ENCODE peak calls at places on chromosome 1, in ten cellular contexts. One of them, this sample, is unnamed. For H3K27me3 and H3K36me3, the result is how much of the 10 kb centered on the place peaks cover.

GRCh38 chr1:76247261-76247852 is 172.8 kb downstream of the ST6GALNAC3 start:
- DNase-seq in SJSA1: no peak
- DNase-seq in tibial artery: no peak
- DNase-seq in sigmoid colon: no peak
- DNase-seq in body of pancreas: no peak
- DNase-seq in adrenal gland: no peak
- DNase-seq in right atrium auricular region: no peak
- DNase-seq in tibial nerve: no peak
- DNase-seq in mesendoderm: peak
- DNase-seq in Panc1: no peak
- DNase-seq in this sample: no peak

GRCh38 chr1:66373072-66373685 is 160.8 kb upstream of the SGIP1 start:
- DNase-seq in SJSA1: no peak
- DNase-seq in tibial artery: no peak
- DNase-seq in sigmoid colon: no peak
- DNase-seq in body of pancreas: no peak
- DNase-seq in adrenal gland: no peak
- DNase-seq in right atrium auricular region: no peak
- DNase-seq in tibial nerve: no peak
- DNase-seq in mesendoderm: no peak
- DNase-seq in Panc1: no peak
- DNase-seq in this sample: no peak

GRCh38 chr1:200428482-200429205 is 18.8 kb upstream of the ZNF281 start:
- DNase-seq in SJSA1: no peak
- DNase-seq in tibial artery: no peak
- DNase-seq in sigmoid colon: no peak
- DNase-seq in body of pancreas: no peak
- DNase-seq in adrenal gland: no peak
- DNase-seq in right atrium auricular region: no peak
- DNase-seq in tibial nerve: no peak
- DNase-seq in mesendoderm: no peak
- DNase-seq in Panc1: no peak
- DNase-seq in this sample: no peak

GRCh38 chr1:5686195-5686594 is 306.0 kb downstream of the NPHP4 start:
- DNase-seq in SJSA1: no peak
- DNase-seq in tibial artery: no peak
- DNase-seq in sigmoid colon: no peak
- DNase-seq in body of pancreas: no peak
- DNase-seq in adrenal gland: no peak
- DNase-seq in right atrium auricular region: no peak
- DNase-seq in tibial nerve: no peak
- DNase-seq in mesendoderm: no peak
- DNase-seq in Panc1: no peak
- DNase-seq in this sample: no peak

GRCh38 chr1:121587777-121588176 is 403.0 kb downstream of the SRGAP2C start:
- DNase-seq in SJSA1: no peak
- DNase-seq in tibial artery: no peak
- DNase-seq in sigmoid colon: no peak
- DNase-seq in body of pancreas: no peak
- DNase-seq in adrenal gland: no peak
- DNase-seq in right atrium auricular region: no peak
- DNase-seq in tibial nerve: no peak
- DNase-seq in mesendoderm: no peak
- DNase-seq in Panc1: peak
- DNase-seq in this sample: no peak

GRCh38 chr1:225349826-225350225 is 78.0 kb downstream of the LBR start:
- DNase-seq in SJSA1: no peak
- DNase-seq in tibial artery: no peak
- DNase-seq in sigmoid colon: no peak
- DNase-seq in body of pancreas: no peak
- DNase-seq in adrenal gland: no peak
- DNase-seq in right atrium auricular region: no peak
- DNase-seq in tibial nerve: no peak
- DNase-seq in mesendoderm: no peak
- DNase-seq in Panc1: no peak
- DNase-seq in this sample: no peak

GRCh38 chr1:9710037-9710436 is 58.5 kb downstream of the PIK3CD start:
- DNase-seq in SJSA1: no peak
- DNase-seq in tibial artery: no peak
- DNase-seq in sigmoid colon: no peak
- DNase-seq in body of pancreas: no peak
- DNase-seq in adrenal gland: no peak
- DNase-seq in right atrium auricular region: no peak
- DNase-seq in tibial nerve: no peak
- DNase-seq in mesendoderm: no peak
- DNase-seq in Panc1: no peak
- DNase-seq in this sample: no peak

GRCh38 chr1:215458084-215458483 is 109.0 kb upstream of the KCTD3 start:
- DNase-seq in SJSA1: no peak
- DNase-seq in tibial artery: no peak
- DNase-seq in sigmoid colon: no peak
- DNase-seq in body of pancreas: no peak
- DNase-seq in adrenal gland: no peak
- DNase-seq in right atrium auricular region: no peak
- DNase-seq in tibial nerve: no peak
- DNase-seq in mesendoderm: no peak
- DNase-seq in Panc1: no peak
- DNase-seq in this sample: no peak

GRCh38 chr1:7784492-7785071 is 491 bp downstream of the PER3 start:
- DNase-seq in SJSA1: peak
- DNase-seq in tibial artery: peak
- DNase-seq in sigmoid colon: peak
- DNase-seq in body of pancreas: peak
- DNase-seq in adrenal gland: peak
- DNase-seq in right atrium auricular region: no peak
- DNase-seq in tibial nerve: no peak
- DNase-seq in mesendoderm: no peak
- DNase-seq in Panc1: no peak
- DNase-seq in this sample: peak

GRCh38 chr1:111720977-111721670 is 18.1 kb downstream of the INKA2 start:
- DNase-seq in SJSA1: no peak
- DNase-seq in tibial artery: no peak
- DNase-seq in sigmoid colon: no peak
- DNase-seq in body of pancreas: no peak
- DNase-seq in adrenal gland: no peak
- DNase-seq in right atrium auricular region: no peak
- DNase-seq in tibial nerve: no peak
- DNase-seq in mesendoderm: no peak
- DNase-seq in Panc1: no peak
- DNase-seq in this sample: no peak

GRCh38 chr1:111723871-111724270 is 15.3 kb downstream of the INKA2 start:
- DNase-seq in SJSA1: no peak
- DNase-seq in tibial artery: no peak
- DNase-seq in sigmoid colon: no peak
- DNase-seq in body of pancreas: no peak
- DNase-seq in adrenal gland: no peak
- DNase-seq in right atrium auricular region: no peak
- DNase-seq in tibial nerve: no peak
- DNase-seq in mesendoderm: no peak
- DNase-seq in Panc1: no peak
- DNase-seq in this sample: no peak

GRCh38 chr1:111725192-111725591 is 14.0 kb downstream of the INKA2 start:
- DNase-seq in SJSA1: no peak
- DNase-seq in tibial artery: no peak
- DNase-seq in sigmoid colon: peak
- DNase-seq in body of pancreas: no peak
- DNase-seq in adrenal gland: no peak
- DNase-seq in right atrium auricular region: peak
- DNase-seq in tibial nerve: no peak
- DNase-seq in mesendoderm: peak
- DNase-seq in Panc1: no peak
- DNase-seq in this sample: no peak

GRCh38 chr1:111720274-111720976 is 18.8 kb downstream of the INKA2 start:
- DNase-seq in SJSA1: peak
- DNase-seq in tibial artery: no peak
- DNase-seq in sigmoid colon: no peak
- DNase-seq in body of pancreas: no peak
- DNase-seq in adrenal gland: no peak
- DNase-seq in right atrium auricular region: no peak
- DNase-seq in tibial nerve: no peak
- DNase-seq in mesendoderm: no peak
- DNase-seq in Panc1: no peak
- DNase-seq in this sample: no peak

DNA sequence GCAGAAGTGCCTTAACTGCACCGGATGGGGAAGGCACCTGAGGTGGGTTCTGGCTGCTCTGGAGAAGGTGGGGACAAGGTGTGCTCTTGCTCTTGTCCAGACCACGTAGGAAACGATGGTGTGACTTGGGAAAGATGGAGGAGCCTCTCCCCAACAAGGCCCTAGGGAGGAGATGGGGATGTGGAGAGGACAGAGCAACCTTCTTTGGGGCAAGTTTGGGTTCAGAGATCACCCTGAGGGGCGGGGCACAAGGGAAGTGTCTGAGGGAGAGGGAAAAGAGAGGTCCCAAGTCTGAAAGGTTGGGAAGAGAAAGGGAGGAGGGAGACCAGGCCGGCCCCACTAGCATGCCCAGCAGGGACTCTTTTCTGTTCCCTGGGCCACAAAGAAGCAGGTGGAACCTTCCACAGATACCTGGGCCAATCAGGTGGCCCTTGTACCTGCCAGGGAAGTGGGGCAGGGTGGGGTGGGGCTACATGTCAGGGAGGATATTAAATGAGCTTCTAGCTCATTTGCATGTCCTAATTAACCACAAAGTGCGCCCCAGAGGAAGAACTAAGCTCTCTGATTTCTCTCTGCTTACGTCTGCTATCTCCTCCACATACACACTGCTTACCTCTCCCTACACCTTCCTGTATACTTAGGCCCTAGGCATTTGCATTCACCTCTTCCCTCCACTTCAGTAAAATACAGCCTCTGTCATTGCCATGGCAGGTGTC is 15.9 kb downstream of the INKA2 start:
- DNase-seq in SJSA1: no peak
- DNase-seq in tibial artery: no peak
- DNase-seq in sigmoid colon: no peak
- DNase-seq in body of pancreas: no peak
- DNase-seq in adrenal gland: no peak
- DNase-seq in right atrium auricular region: peak
- DNase-seq in tibial nerve: no peak
- DNase-seq in mesendoderm: no peak
- DNase-seq in Panc1: no peak
- DNase-seq in this sample: no peak
- H3K27me3 ChIP-seq in SJSA1: under half
- H3K27me3 ChIP-seq in tibial artery: under half
- H3K27me3 ChIP-seq in sigmoid colon: under half
- H3K27me3 ChIP-seq in body of pancreas: under half
- H3K27me3 ChIP-seq in adrenal gland: under half
- H3K27me3 ChIP-seq in right atrium auricular region: under half
- H3K27me3 ChIP-seq in tibial nerve: under half
- H3K27me3 ChIP-seq in mesendoderm: under half
- H3K27me3 ChIP-seq in Panc1: under half
- H3K27me3 ChIP-seq in this sample: under half

GRCh38 chr1:36387141-36387949 is 1.6 kb upstream of the STK40 start:
- DNase-seq in SJSA1: peak
- DNase-seq in tibial artery: no peak
- DNase-seq in sigmoid colon: peak
- DNase-seq in body of pancreas: no peak
- DNase-seq in adrenal gland: no peak
- DNase-seq in right atrium auricular region: peak
- DNase-seq in tibial nerve: peak
- DNase-seq in mesendoderm: peak
- DNase-seq in Panc1: no peak
- DNase-seq in this sample: no peak
- H3K36me3 ChIP-seq in SJSA1: under half
- H3K36me3 ChIP-seq in tibial artery: under half
- H3K36me3 ChIP-seq in sigmoid colon: under half
- H3K36me3 ChIP-seq in body of pancreas: under half
- H3K36me3 ChIP-seq in adrenal gland: under half
- H3K36me3 ChIP-seq in right atrium auricular region: under half
- H3K36me3 ChIP-seq in tibial nerve: under half
- H3K36me3 ChIP-seq in mesendoderm: under half
- H3K36me3 ChIP-seq in Panc1: under half
- H3K36me3 ChIP-seq in this sample: under half

GRCh38 chr1:18309552-18310155 is 171.1 kb upstream of the KLHDC7A start:
- DNase-seq in SJSA1: no peak
- DNase-seq in tibial artery: no peak
- DNase-seq in sigmoid colon: no peak
- DNase-seq in body of pancreas: no peak
- DNase-seq in adrenal gland: no peak
- DNase-seq in right atrium auricular region: no peak
- DNase-seq in tibial nerve: no peak
- DNase-seq in mesendoderm: no peak
- DNase-seq in Panc1: no peak
- DNase-seq in this sample: peak
- H3K27me3 ChIP-seq in SJSA1: under half
- H3K27me3 ChIP-seq in tibial artery: under half
- H3K27me3 ChIP-seq in sigmoid colon: under half
- H3K27me3 ChIP-seq in body of pancreas: under half
- H3K27me3 ChIP-seq in adrenal gland: under half
- H3K27me3 ChIP-seq in right atrium auricular region: under half
- H3K27me3 ChIP-seq in tibial nerve: under half
- H3K27me3 ChIP-seq in mesendoderm: under half
- H3K27me3 ChIP-seq in Panc1: under half
- H3K27me3 ChIP-seq in this sample: under half

GRCh38 chr1:208034135-208034534 is 123.2 kb upstream of the CD34 start:
- DNase-seq in SJSA1: no peak
- DNase-seq in tibial artery: peak
- DNase-seq in sigmoid colon: peak
- DNase-seq in body of pancreas: no peak
- DNase-seq in adrenal gland: no peak
- DNase-seq in right atrium auricular region: no peak
- DNase-seq in tibial nerve: no peak
- DNase-seq in mesendoderm: no peak
- DNase-seq in Panc1: no peak
- DNase-seq in this sample: peak

GRCh38 chr1:208031932-208032320 is 121.0 kb upstream of the CD34 start:
- DNase-seq in SJSA1: no peak
- DNase-seq in tibial artery: no peak
- DNase-seq in sigmoid colon: peak
- DNase-seq in body of pancreas: no peak
- DNase-seq in adrenal gland: no peak
- DNase-seq in right atrium auricular region: no peak
- DNase-seq in tibial nerve: no peak
- DNase-seq in mesendoderm: no peak
- DNase-seq in Panc1: no peak
- DNase-seq in this sample: no peak

GRCh38 chr1:208031316-208031931 is 120.5 kb upstream of the CD34 start:
- DNase-seq in SJSA1: no peak
- DNase-seq in tibial artery: no peak
- DNase-seq in sigmoid colon: peak
- DNase-seq in body of pancreas: no peak
- DNase-seq in adrenal gland: no peak
- DNase-seq in right atrium auricular region: no peak
- DNase-seq in tibial nerve: no peak
- DNase-seq in mesendoderm: no peak
- DNase-seq in Panc1: no peak
- DNase-seq in this sample: no peak

GRCh38 chr1:208030320-208031091 is 119.6 kb upstream of the CD34 start:
- DNase-seq in SJSA1: no peak
- DNase-seq in tibial artery: no peak
- DNase-seq in sigmoid colon: peak
- DNase-seq in body of pancreas: peak
- DNase-seq in adrenal gland: no peak
- DNase-seq in right atrium auricular region: no peak
- DNase-seq in tibial nerve: no peak
- DNase-seq in mesendoderm: no peak
- DNase-seq in Panc1: no peak
- DNase-seq in this sample: peak

DNA sequence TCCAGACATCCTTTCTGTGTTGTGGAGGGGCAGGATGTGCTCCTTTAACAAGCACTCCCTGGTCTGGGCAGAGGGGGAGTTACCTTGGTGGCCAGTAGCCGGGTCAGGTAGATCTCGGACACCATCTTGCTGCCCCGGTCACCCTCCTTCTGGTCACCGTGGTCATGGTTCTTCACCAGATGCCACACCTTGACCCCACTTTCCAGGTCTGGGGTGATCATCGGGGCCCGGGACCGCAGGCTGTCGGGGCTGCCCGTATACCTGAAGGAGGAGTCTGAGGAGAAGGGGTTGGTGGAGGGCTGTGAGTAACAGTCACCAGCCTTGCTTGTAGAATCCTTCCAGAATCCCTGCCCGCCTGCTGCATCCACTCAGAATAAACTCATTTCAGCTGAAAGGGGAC is 122.3 kb upstream of the CD34 start:
- DNase-seq in SJSA1: no peak
- DNase-seq in tibial artery: peak
- DNase-seq in sigmoid colon: peak
- DNase-seq in body of pancreas: no peak
- DNase-seq in adrenal gland: no peak
- DNase-seq in right atrium auricular region: no peak
- DNase-seq in tibial nerve: no peak
- DNase-seq in mesendoderm: no peak
- DNase-seq in Panc1: no peak
- DNase-seq in this sample: no peak
- H3K36me3 ChIP-seq in SJSA1: half or more
- H3K36me3 ChIP-seq in tibial artery: under half
- H3K36me3 ChIP-seq in sigmoid colon: under half
- H3K36me3 ChIP-seq in body of pancreas: under half
- H3K36me3 ChIP-seq in adrenal gland: under half
- H3K36me3 ChIP-seq in right atrium auricular region: under half
- H3K36me3 ChIP-seq in tibial nerve: under half
- H3K36me3 ChIP-seq in mesendoderm: under half
- H3K36me3 ChIP-seq in Panc1: under half
- H3K36me3 ChIP-seq in this sample: half or more

This sample was measured in left lung.